ENCODE peak calls at places on chromosomes 1 and 21, in seven cellular contexts. O is SK-N-SH, V is GM12892, H is H1, J is K562, B is GM12891, Z is GM12878. X is an unnamed sample.

GRCh38 chr1:203153051-203153988 is 22.3 kb downstream of the MYBPH start:
- DNase-seq in Z (no peak), B (no peak), H (no peak), J (no peak), V (no peak), O (no peak), X (no peak)

GRCh38 chr1:106879538-106879937 is 176.9 kb upstream of the PRMT6 start:
- DNase-seq in Z (no peak), J (no peak), H (no peak), B (no peak), O (no peak), V (no peak), X (no peak)

GRCh38 chr1:6962390-6962955 is 177.2 kb downstream of the CAMTA1 start:
- DNase-seq in H (peak; percentile 96), V (no peak), J (peak; percentile 84), B (peak; percentile 49), O (peak; percentile 50), Z (peak; percentile 20), X (no peak)

GRCh38 chr1:231827337-231828105 is 200.9 kb downstream of the DISC1 start:
- DNase-seq in Z (no peak), H (no peak), J (no peak), B (no peak), O (no peak), V (no peak), X (peak; percentile 13)

GRCh38 chr1:228373004-228373680 is 33.5 kb downstream of the TRIM11 start:
- DNase-seq in H (no peak), O (no peak), Z (no peak), J (no peak), B (no peak), V (peak; percentile 27), X (no peak)

GRCh38 chr1:161725888-161726630 is 4.7 kb downstream of the FCRLB start:
- DNase-seq in O (peak; percentile 64), H (peak; percentile 77), V (peak; percentile 31), B (no peak), Z (no peak), J (no peak), X (peak; percentile 23)

GRCh38 chr1:246510147-246511030 is 3.3 kb upstream of the SMYD3 start:
- DNase-seq in O (no peak), Z (no peak), V (no peak), B (no peak), H (no peak), J (no peak), X (no peak)

GRCh38 chr21:39938086-39938611 is 70.9 kb downstream of the PCP4 start:
- DNase-seq in O (no peak), V (no peak), B (no peak), H (no peak), Z (no peak), J (no peak), X (no peak)

GRCh38 chr1:239929317-239929716 is 162.4 kb upstream of the FMN2 start:
- DNase-seq in V (no peak), Z (no peak), J (no peak), O (no peak), B (no peak), H (no peak), X (no peak)

GRCh38 chr1:235759336-235759735 is 107.4 kb downstream of the LYST start:
- DNase-seq in Z (no peak), B (no peak), J (no peak), O (no peak), H (no peak), V (no peak), X (no peak)

GRCh38 chr1:163054056-163054706 is 15.0 kb upstream of the RGS4 start:
- DNase-seq in V (no peak), J (no peak), H (no peak), B (no peak), Z (no peak), O (no peak), X (no peak)

GRCh38 chr1:89311757-89312156 is 39.1 kb upstream of the GBP5 start:
- DNase-seq in V (no peak), Z (no peak), O (no peak), J (no peak), B (no peak), H (no peak), X (no peak)

GRCh38 chr1:160411231-160411630 is 10.9 kb downstream of the VANGL2 start:
- DNase-seq in J (no peak), H (no peak), B (no peak), V (no peak), O (no peak), Z (no peak), X (no peak)

GRCh38 chr1:22832414-22832786 is 121.8 kb downstream of the EPHB2 start:
- DNase-seq in V (no peak), B (no peak), H (no peak), J (no peak), O (no peak), Z (no peak), X (no peak)

GRCh38 chr1:192506741-192507155 is 68.8 kb upstream of the RGS1 start:
- DNase-seq in O (peak; percentile 25), V (peak; percentile 19), Z (peak; percentile 66), B (peak; percentile 18), J (peak; percentile 6), H (no peak), X (peak; percentile 33)
- TF ChIP-seq TAF1 in O (no peak), V (no peak), Z (no peak), B (no peak), J (no peak), H (no peak), X (no peak)

DNA sequence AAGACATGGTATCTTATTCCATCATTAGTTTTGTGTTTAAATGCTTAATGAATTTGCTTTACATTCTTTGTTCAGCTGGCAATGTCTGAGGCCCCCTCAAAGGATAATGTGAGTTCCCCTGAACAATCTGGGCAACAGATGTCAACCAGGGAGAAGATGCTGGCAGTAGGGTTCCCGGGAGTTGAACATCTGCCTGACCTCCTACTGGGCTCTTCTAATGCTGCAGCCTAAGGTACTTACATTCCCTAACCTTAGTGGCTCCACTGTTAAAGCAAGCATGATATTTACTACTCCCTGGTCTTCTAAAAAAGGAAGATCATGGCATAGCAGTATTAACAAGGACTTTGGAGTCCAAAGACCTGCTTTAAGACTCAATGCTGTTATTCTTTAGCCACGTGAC is 574.9 kb upstream of the NR5A2 start:
- DNase-seq in H (no peak), B (no peak), O (no peak), Z (no peak), J (no peak), V (no peak), X (no peak)
- TF ChIP-seq TAF1 in H (no peak), B (no peak), O (no peak), Z (no peak), J (no peak), V (no peak), X (no peak)

GRCh38 chr1:25618433-25618808 is 1.8 kb downstream of the MAN1C1 start:
- DNase-seq in O (no peak), Z (no peak), V (no peak), J (no peak), B (no peak), H (no peak), X (no peak)
- TF ChIP-seq TAF1 in O (no peak), Z (no peak), V (no peak), J (no peak), B (no peak), H (no peak), X (no peak)

DNA sequence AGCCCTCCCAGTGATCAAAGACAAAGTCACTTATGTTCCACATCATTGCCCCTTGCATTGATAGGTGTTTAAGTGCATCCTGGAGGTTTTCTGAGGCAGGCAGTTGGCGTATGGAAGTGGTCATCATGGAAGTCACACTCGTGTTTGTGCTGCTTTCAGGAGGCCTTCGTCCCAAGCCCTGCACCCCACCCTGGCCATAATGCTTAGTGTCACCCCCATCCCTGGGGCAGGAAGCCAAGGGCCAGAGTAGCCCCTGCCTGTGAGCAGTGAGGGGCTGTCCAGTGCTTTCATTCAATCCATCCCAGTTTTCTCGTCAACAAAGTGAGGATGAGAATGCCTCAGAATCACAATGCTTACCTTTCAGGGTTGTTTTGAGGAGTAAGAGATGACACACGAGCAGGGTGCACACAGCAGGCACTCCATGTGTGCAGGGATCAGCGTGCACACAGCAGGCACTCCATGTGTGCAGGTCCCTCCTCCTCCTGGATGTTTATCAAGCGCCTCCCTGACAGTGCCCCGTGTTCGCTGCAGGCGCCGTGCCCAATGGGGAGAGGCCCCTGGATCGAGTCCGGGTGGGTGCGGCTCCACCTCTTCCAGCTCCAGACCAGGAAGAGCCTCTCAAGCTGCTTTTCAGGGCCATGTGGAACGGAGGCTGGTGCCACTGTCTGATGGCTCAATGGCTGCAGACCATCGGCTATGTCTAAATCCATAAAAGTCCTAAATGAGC is 35.7 kb downstream of the RRP1 start:
- DNase-seq in H (no peak), V (no peak), J (no peak), B (no peak), Z (no peak), O (peak; percentile 12), X (no peak)
- TF ChIP-seq TAF1 in H (no peak), V (no peak), J (no peak), B (no peak), Z (no peak), O (no peak), X (no peak)